ENCODE peak calls at places on chromosome 6, in seven cellular contexts. U is spleen; D is IMR-90; J is uterus; R is H1; Z is heart left ventricle; Y is CD4-positive, CD25-positive, alpha-beta regulatory T cell. P is an unnamed sample.
A peak's percentile ranks its signal among the peaks of the same experiment; 100 is the strongest.

GRCh38 chr6:28802417-28803336 is 121.1 kb downstream of the TRIM27 start:
- DNase-seq in Y (no peak), J (no peak), U (no peak), R (peak; percentile 75), Z (no peak), D (peak; percentile 65), P (no peak)

GRCh38 chr6:129105035-129105434 is 222.1 kb downstream of the LAMA2 start:
- DNase-seq in D (peak; percentile 7), R (no peak), U (no peak), Z (no peak), Y (no peak), J (no peak), P (no peak)

GRCh38 chr6:11426571-11426970 is 111.0 kb upstream of the TMEM170B start:
- DNase-seq in Y (no peak), Z (no peak), J (no peak), R (no peak), U (no peak), D (no peak), P (no peak)

GRCh38 chr6:34246563-34247391 is 2.0 kb downstream of the SMIM29 start:
- DNase-seq in J (no peak), Z (peak; percentile 37), R (peak; percentile 84), U (peak; percentile 86), Y (peak; percentile 58), D (peak; percentile 46), P (no peak)

GRCh38 chr6:116371384-116372209 is 850 bp downstream of the DSE start:
- DNase-seq in U (peak; percentile 88), R (peak; percentile 83), J (peak; percentile 81), D (peak; percentile 94), Y (peak; percentile 8), Z (peak; percentile 68), P (peak; percentile 90)

GRCh38 chr6:95517004-95517403 is 60.3 kb upstream of the MANEA start:
- DNase-seq in Y (no peak), U (no peak), Z (no peak), R (no peak), J (no peak), D (no peak), P (no peak)

GRCh38 chr6:11964101-11964500 is 48.0 kb upstream of the HIVEP1 start:
- DNase-seq in D (no peak), U (no peak), Z (no peak), Y (no peak), J (no peak), R (no peak), P (no peak)

GRCh38 chr6:170040906-170041305 is 250.0 kb downstream of the DLL1 start:
- DNase-seq in D (no peak), J (no peak), Z (no peak), U (peak; percentile 10), Y (no peak), R (no peak), P (no peak)

GRCh38 chr6:36566418-36566905 is 19.2 kb upstream of the STK38 start:
- DNase-seq in U (no peak), Z (no peak), Y (no peak), D (no peak), R (no peak), J (no peak), P (no peak)

GRCh38 chr6:12345694-12346058 is 55.5 kb downstream of the EDN1 start:
- DNase-seq in U (no peak), J (no peak), R (no peak), Y (no peak), Z (no peak), D (no peak), P (no peak)

GRCh38 chr6:168877821-168878282 is 375.8 kb downstream of the THBS2 start:
- DNase-seq in D (no peak), Y (no peak), U (no peak), J (no peak), R (no peak), Z (no peak), P (no peak)

GRCh38 chr6:22570185-22570551 is 802 bp downstream of the HDGFL1 start:
- DNase-seq in Y (no peak), J (no peak), D (no peak), U (no peak), Z (no peak), R (no peak), P (no peak)

GRCh38 chr6:33433001-33433559 is 13.2 kb downstream of the SYNGAP1 start:
- DNase-seq in D (no peak), Z (no peak), R (no peak), U (no peak), Y (no peak), J (no peak), P (no peak)

GRCh38 chr6:105259912-105260889 is 80.4 kb upstream of the POPDC3 start:
- DNase-seq in D (no peak), U (no peak), Y (no peak), R (no peak), Z (no peak), J (no peak), P (no peak)

GRCh38 chr6:89842228-89842627 is 12.5 kb downstream of the CASP8AP2 start:
- DNase-seq in R (no peak), Y (no peak), D (peak; percentile 42), Z (no peak), U (no peak), J (no peak), P (no peak)

GRCh38 chr6:116450769-116451740 is 10.1 kb upstream of the CALHM6 start:
- DNase-seq in Y (no peak), D (no peak), J (no peak), Z (no peak), R (no peak), U (peak; percentile 80), P (no peak)

GRCh38 chr6:17600527-17601388 is 656 bp downstream of the FAM8A1 start:
- DNase-seq in R (peak; percentile 81), U (peak; percentile 93), J (peak; percentile 47), D (peak; percentile 12), Y (peak; percentile 71), Z (peak; percentile 62), P (peak; percentile 77)

GRCh38 chr6:129621252-129621651 is 88.7 kb downstream of the ARHGAP18 start:
- DNase-seq in D (no peak), U (no peak), Y (peak; percentile 46), R (peak; percentile 52), Z (no peak), J (no peak), P (no peak)

GRCh38 chr6:7734707-7735383 is 8.9 kb downstream of the BMP6 start:
- DNase-seq in Z (peak; percentile 25), D (no peak), R (no peak), U (no peak), J (no peak), Y (no peak), P (no peak)

DNA sequence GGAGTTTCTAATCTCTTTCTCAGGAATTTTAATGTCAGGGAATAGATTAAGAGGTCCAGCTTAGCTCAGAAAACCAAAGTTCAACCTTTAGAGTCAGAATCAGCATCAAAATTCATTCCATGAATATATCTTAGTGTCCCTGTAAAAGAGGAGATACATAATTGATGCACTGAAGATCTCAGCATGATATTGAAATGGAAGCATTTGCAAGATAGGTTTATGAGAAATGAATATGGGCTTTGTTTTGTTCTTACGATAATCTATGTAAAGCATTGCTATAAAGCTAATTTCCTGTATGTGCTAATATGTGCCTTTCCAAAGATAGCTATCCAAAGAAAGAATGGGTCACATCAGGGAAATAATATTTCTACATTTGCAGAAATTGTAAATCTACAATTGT is 404.5 kb upstream of the HSF2 start:
- DNase-seq in D (no peak), J (no peak), Z (no peak), Y (no peak), R (no peak), U (no peak), P (no peak)
- H3K4me3 ChIP-seq in D (no peak overlapping the region), J (no peak overlapping the region), Z (no peak overlapping the region), Y (no peak overlapping the region), R (no peak overlapping the region), U (no peak overlapping the region), P (no peak overlapping the region)

GRCh38 chr6:82767447-82767846 is 298.2 kb downstream of the UBE3D start:
- DNase-seq in Z (no peak), U (no peak), J (no peak), D (no peak), Y (no peak), R (no peak), P (no peak)
- H3K27ac ChIP-seq in Z (no peak overlapping the region), U (no peak overlapping the region), J (no peak overlapping the region), D (no peak overlapping the region), Y (no peak overlapping the region), R (no peak overlapping the region), P (no peak overlapping the region)

GRCh38 chr6:41535766-41536165 is 10.4 kb upstream of the FOXP4 start:
- DNase-seq in D (no peak), R (no peak), J (no peak), U (no peak), Y (no peak), Z (no peak), P (no peak)

GRCh38 chr6:41538556-41539182 is 7.5 kb upstream of the FOXP4 start:
- DNase-seq in R (no peak), U (no peak), J (no peak), D (peak; percentile 13), Z (no peak), Y (no peak), P (no peak)

GRCh38 chr6:41536884-41537347 is 9.3 kb upstream of the FOXP4 start:
- DNase-seq in Y (no peak), U (no peak), J (no peak), Z (no peak), D (no peak), R (no peak), P (no peak)

GRCh38 chr6:41539204-41539603 is 7.0 kb upstream of the FOXP4 start:
- DNase-seq in U (no peak), Y (no peak), Z (no peak), D (no peak), R (no peak), J (no peak), P (no peak)

DNA sequence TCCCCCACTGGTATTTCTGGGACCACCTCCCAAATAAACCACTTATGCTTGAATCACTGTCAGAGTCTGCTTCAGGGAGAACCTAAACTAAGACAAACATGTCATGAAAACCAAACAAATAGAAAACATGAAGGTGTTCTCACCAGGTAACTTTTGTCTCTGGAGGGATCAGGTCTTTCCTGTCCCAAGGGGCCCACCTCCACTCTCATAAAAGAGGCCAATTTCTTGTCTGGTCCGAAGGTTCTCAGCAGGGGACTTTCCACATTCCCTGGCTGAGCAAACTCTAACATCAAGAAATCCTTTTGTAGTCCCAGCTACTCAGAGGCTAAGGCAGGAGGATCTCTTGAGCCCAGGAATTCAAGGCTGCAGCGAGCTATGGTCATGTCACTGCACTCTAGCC is 8.8 kb upstream of the FOXP4 start:
- DNase-seq in Z (no peak), D (no peak), R (no peak), Y (no peak), U (no peak), J (no peak), P (no peak)
- H3K4me3 ChIP-seq in Z (no peak overlapping the region), D (no peak overlapping the region), R (no peak overlapping the region), Y (no peak overlapping the region), U (no peak overlapping the region), J (no peak overlapping the region), P (no peak overlapping the region)

GRCh38 chr6:163459536-163459935 is 45.0 kb downstream of the QKI start:
- DNase-seq in U (no peak), Y (peak; percentile 39), Z (no peak), D (peak; percentile 59), J (no peak), R (no peak), P (no peak)

GRCh38 chr6:163459007-163459406 is 44.5 kb downstream of the QKI start:
- DNase-seq in Z (no peak), U (peak; percentile 41), Y (no peak), D (no peak), J (no peak), R (no peak), P (no peak)

GRCh38 chr6:163457637-163458561 is 43.4 kb downstream of the QKI start:
- DNase-seq in U (no peak), J (no peak), D (peak; percentile 95), Y (peak; percentile 44), R (no peak), Z (no peak), P (no peak)

GRCh38 chr6:163461696-163462095 is 47.2 kb downstream of the QKI start:
- DNase-seq in R (no peak), J (no peak), Y (peak; percentile 40), Z (no peak), D (no peak), U (no peak), P (no peak)

GRCh38 chr6:163460307-163460782 is 45.8 kb downstream of the QKI start:
- DNase-seq in Y (peak; percentile 88), D (peak; percentile 42), R (no peak), U (no peak), Z (no peak), J (no peak), P (no peak)
- H3K27ac ChIP-seq in Y (peak overlapping the region; percentile 92), D (no peak overlapping the region), R (no peak overlapping the region), U (peak overlapping the region; percentile 82), Z (peak overlapping the region; percentile 38), J (peak overlapping the region; percentile 23), P (no peak overlapping the region)

P was measured in coronary artery.